ENCODE peak calls at places on chromosomes 1 and 21, in six cellular contexts. K is tibial nerve, S is SK-N-SH, E is A549, H is transverse colon, V is stomach. L is an unnamed sample.

GRCh38 chr1:14820320-14821085 is 222.0 kb downstream of the KAZN start:
- DNase-seq in K (no peak), H (no peak), S (no peak), V (no peak), E (no peak), L (no peak)

GRCh38 chr1:9181990-9182783 is 52.4 kb upstream of the H6PD start:
- DNase-seq in E (no peak), H (peak; percentile 53), V (peak; percentile 65), S (peak; percentile 86), K (no peak), L (no peak)

GRCh38 chr1:236345728-236346127 is 48.4 kb upstream of the EDARADD start:
- DNase-seq in S (peak; percentile 50), E (peak; percentile 16), H (no peak), K (no peak), V (no peak), L (peak; percentile 19)

GRCh38 chr1:55854911-55855310 is 639.7 kb upstream of the USP24 start:
- DNase-seq in E (no peak), V (no peak), K (no peak), S (no peak), H (no peak), L (no peak)

GRCh38 chr1:181127898-181128453 is 39.5 kb downstream of the IER5 start:
- DNase-seq in E (no peak), S (no peak), H (no peak), V (no peak), K (no peak), L (no peak)

GRCh38 chr1:44802306-44803061 is 2.3 kb downstream of the PLK3 start:
- DNase-seq in E (no peak), K (no peak), S (no peak), V (no peak), H (no peak), L (no peak)

GRCh38 chr1:161473363-161473762 is 31.9 kb upstream of the FCGR2A start:
- DNase-seq in K (no peak), S (no peak), V (no peak), E (no peak), H (no peak), L (no peak)

GRCh38 chr1:214123061-214123784 is 135.4 kb downstream of the PROX1 start:
- DNase-seq in E (peak; percentile 78), V (peak; percentile 65), S (peak; percentile 76), K (peak; percentile 23), H (peak; percentile 48), L (no peak)

GRCh38 chr1:192809286-192810252 is 730 bp downstream of the RGS2 start:
- DNase-seq in H (peak; percentile 46), V (peak; percentile 35), S (peak; percentile 37), E (peak; percentile 23), K (peak; percentile 41), L (no peak)

GRCh38 chr1:213656039-213656438 is 331.7 kb upstream of the PROX1 start:
- DNase-seq in K (no peak), E (no peak), H (no peak), S (no peak), V (no peak), L (no peak)

GRCh38 chr1:10510520-10511493 is 36.1 kb downstream of the PEX14 start:
- DNase-seq in H (peak; percentile 44), K (no peak), E (peak; percentile 50), V (no peak), S (no peak), L (no peak)

GRCh38 chr1:183306317-183307042 is 111.7 kb downstream of the NMNAT2 start:
- DNase-seq in H (no peak), E (peak; percentile 33), K (no peak), V (no peak), S (no peak), L (no peak)

GRCh38 chr1:112925015-112925414 is 31.0 kb downstream of the SLC16A1 start:
- DNase-seq in K (no peak), E (no peak), V (no peak), S (no peak), H (no peak), L (no peak)

GRCh38 chr21:36743008-36743407 is 44.1 kb downstream of the SIM2 start:
- DNase-seq in V (no peak), H (no peak), K (no peak), E (no peak), S (no peak), L (no peak)

GRCh38 chr1:117783586-117784396 is 145.6 kb downstream of the GDAP2 start:
- DNase-seq in S (peak; percentile 19), H (no peak), V (no peak), K (no peak), E (no peak), L (no peak)

GRCh38 chr1:205688171-205688570 is 7.9 kb upstream of the SLC45A3 start:
- DNase-seq in E (no peak), V (no peak), S (no peak), K (no peak), H (no peak), L (no peak)

GRCh38 chr1:182120411-182121258 is 59.1 kb upstream of the ZNF648 start:
- DNase-seq in S (no peak), K (peak; percentile 53), E (peak; percentile 62), H (peak; percentile 39), V (peak; percentile 84), L (no peak)

GRCh38 chr1:77473690-77474089 is 191.9 kb downstream of the AK5 start:
- DNase-seq in V (no peak), S (no peak), H (no peak), E (no peak), K (no peak), L (no peak)

GRCh38 chr1:208201241-208201640 is 42.9 kb downstream of the PLXNA2 start:
- DNase-seq in H (peak; percentile 79), K (peak; percentile 27), E (peak; percentile 74), S (no peak), V (peak; percentile 71), L (no peak)

GRCh38 chr21:26797878-26798456 is 47.2 kb downstream of the ADAMTS1 start:
- DNase-seq in V (no peak), K (no peak), E (no peak), S (no peak), H (no peak), L (no peak)

GRCh38 chr1:208169081-208169879 is 74.9 kb downstream of the PLXNA2 start:
- DNase-seq in E (no peak), S (no peak), K (no peak), H (no peak), V (no peak), L (no peak)

GRCh38 chr1:29933110-29933509 is 696.8 kb downstream of the PTPRU start:
- DNase-seq in K (no peak), E (no peak), S (no peak), H (no peak), V (no peak), L (no peak)

GRCh38 chr21:32021319-32022027 is 148.7 kb downstream of the HUNK start:
- DNase-seq in S (peak; percentile 39), H (peak; percentile 54), K (no peak), V (peak; percentile 92), E (no peak), L (no peak)

GRCh38 chr1:91400133-91400725 is 4.4 kb downstream of the HFM1 start:
- DNase-seq in H (no peak), E (peak; percentile 2), V (no peak), K (no peak), S (no peak), L (no peak)

GRCh38 chr1:16187748-16188401 is 24.6 kb downstream of the ARHGEF19 start:
- DNase-seq in V (peak; percentile 82), H (peak; percentile 82), S (peak; percentile 86), E (no peak), K (peak; percentile 85), L (no peak)

DNA sequence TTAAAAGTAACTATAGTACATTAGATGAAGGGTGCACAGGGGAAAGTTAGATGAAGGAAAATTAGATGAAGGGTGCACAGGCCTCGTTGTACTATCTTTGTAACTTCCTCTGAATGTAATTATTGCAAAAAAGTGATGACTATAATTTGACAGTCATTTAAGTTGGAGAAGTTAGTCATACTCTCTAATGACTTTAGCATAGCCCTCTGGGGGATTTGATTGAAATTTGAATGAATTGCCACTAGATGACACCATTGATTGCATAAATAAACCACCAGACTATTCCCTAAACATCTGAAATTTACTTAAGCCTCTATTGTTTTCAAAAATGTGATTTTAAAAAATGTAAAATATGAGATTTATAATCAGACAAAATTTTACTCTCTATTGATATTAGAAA is 102.6 kb downstream of the TPR start:
- DNase-seq in S (no peak), E (no peak), V (no peak), K (no peak), H (no peak), L (no peak)
- TF ChIP-seq CTCF in S (peak; percentile 32), E (peak; percentile 27), V (no peak), K (no peak), H (no peak), L (no peak)

DNA sequence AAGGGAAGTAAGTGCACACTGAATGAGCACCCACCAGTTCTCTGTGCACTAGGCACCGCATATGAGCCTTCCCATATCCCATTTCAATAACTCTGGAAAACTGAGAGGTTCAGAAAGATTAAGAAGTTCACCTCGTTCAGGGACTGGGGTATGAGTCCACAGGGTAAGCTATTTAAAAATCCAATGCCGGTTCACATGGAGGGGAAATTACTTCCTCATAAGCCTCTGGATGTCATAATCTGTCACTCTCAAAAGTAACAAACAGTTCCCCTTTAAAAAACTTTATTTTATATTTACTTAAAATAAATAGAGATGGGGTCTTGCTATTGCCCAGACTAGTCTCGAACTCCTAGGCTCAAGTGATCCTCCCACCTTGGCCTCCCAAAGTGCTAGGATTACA is 1.9 kb downstream of the OR2B11 start:
- DNase-seq in S (no peak), K (no peak), V (no peak), H (no peak), E (no peak), L (peak; percentile 26)
- H3K9me3 ChIP-seq in S (no peaks in the 10 kb centered on the region), K (no peaks in the 10 kb centered on the region), V (no peaks in the 10 kb centered on the region), H (no peaks in the 10 kb centered on the region), E (no peaks in the 10 kb centered on the region), L (no peaks in the 10 kb centered on the region)

GRCh38 chr1:1048765-1049164 is 25.3 kb downstream of the RNF223 start:
- DNase-seq in V (no peak), S (no peak), K (no peak), H (no peak), E (no peak), L (no peak)
- TF ChIP-seq EP300 in V (no peak), S (no peak), K (no peak), H (no peak), E (no peak), L (no peak)

DNA sequence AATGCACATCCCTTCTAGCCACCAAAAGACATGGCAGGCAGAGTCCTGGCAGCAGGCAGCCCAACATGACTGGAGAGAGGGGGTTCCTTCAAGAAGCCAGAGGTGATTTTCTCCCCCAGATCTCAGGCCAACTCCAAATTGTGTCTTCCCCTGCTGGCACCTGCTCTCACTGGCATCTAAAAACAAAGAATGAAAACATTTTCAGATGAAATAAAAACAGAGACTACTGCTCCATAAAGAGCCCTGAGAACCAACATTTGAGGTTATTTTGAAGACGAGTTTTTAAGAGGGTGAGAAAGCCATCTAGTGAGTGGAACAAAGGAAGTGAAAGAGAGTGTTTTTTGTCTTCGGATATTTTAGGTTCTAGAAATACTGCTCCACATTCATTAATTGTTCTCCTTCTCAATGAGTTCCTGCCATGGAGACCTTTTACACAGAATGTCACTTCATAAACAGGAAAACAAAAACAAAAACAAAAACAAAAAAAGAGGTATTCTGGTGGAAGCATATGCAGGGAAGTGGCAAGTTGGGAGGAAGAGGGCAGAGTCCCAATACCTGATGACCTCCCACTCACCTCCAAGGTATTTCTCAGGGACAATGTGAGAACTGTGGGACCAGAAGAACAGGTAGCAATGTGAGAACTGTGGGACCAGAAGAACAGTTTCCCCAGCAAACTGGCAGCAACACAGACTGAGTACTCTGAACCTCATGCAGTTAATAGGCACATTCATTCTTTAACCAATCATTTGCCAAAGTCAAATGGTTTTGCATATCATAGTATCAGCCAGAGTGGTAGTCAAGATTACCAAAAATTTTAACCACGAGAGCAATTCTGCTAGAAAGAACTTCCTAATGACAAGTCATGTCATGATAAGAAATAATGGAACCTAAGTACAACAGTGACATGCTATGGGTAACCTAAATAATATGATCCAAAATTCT is 50.0 kb downstream of the KIAA0319L start:
- DNase-seq in H (no peak), K (no peak), E (no peak), V (no peak), S (no peak), L (no peak)
- TF ChIP-seq CTCF in H (no peak), K (no peak), E (no peak), V (no peak), S (no peak), L (no peak)

L was measured in esophagus muscularis mucosa.